ENCODE peak calls at places on chromosomes 12 and 14, in four cellular contexts. R is anterior cingulate cortex; D is DMS153; V is stimulated activated CD8-positive, alpha-beta memory T cell treated with anti-CD3 and anti-CD28 coated beads, Interleukin-4, amount 100 ng/mL, for 1 hour. Q is an unnamed sample.

GRCh38 chr12:13124661-13125505 is 21.4 kb upstream of the GSG1 start:
- DNase-seq in V (no peak), D (no peak), R (no peak), Q (no peak)

GRCh38 chr14:60622920-60623263 is 26.4 kb downstream of the SIX1 start:
- DNase-seq in D (no peak), V (no peak), R (no peak), Q (no peak)

GRCh38 chr14:69484444-69485113 is at the start of gene PLEKHD1:
- DNase-seq in D (no peak), V (no peak), R (peak), Q (no peak)

GRCh38 chr12:45322810-45323209 is 106.9 kb downstream of the ANO6 start:
- DNase-seq in D (no peak), R (no peak), V (no peak), Q (no peak)

GRCh38 chr12:82121545-82121944 is 236.6 kb downstream of the CCDC59 start:
- DNase-seq in D (no peak), R (no peak), V (no peak), Q (no peak)

GRCh38 chr12:7066596-7066995 is 6.1 kb downstream of the C1S start:
- DNase-seq in R (no peak), V (no peak), D (no peak), Q (no peak)

GRCh38 chr12:2288471-2288870 is 235.7 kb downstream of the CACNA1C start:
- DNase-seq in D (no peak), V (no peak), R (no peak), Q (no peak)

GRCh38 chr14:84969501-84969900 is 560.4 kb upstream of the FLRT2 start:
- DNase-seq in V (no peak), D (no peak), R (no peak), Q (no peak)

GRCh38 chr12:3777206-3777809 is 24.4 kb upstream of the CRACR2A start:
- DNase-seq in V (no peak), D (peak), R (no peak), Q (no peak)

GRCh38 chr14:36942522-36943245 is 229.7 kb downstream of the SLC25A21 start:
- DNase-seq in R (no peak), D (no peak), V (no peak), Q (no peak)

GRCh38 chr14:88748288-88748687 is 44.5 kb downstream of the EML5 start:
- DNase-seq in V (no peak), R (no peak), D (no peak), Q (no peak)

GRCh38 chr12:114407566-114408411 is 1.8 kb upstream of the TBX5 start:
- DNase-seq in R (no peak), V (no peak), D (no peak), Q (no peak)

GRCh38 chr12:62995097-62995496 is 60.1 kb upstream of the PPM1H start:
- DNase-seq in R (no peak), D (peak), V (no peak), Q (no peak)

GRCh38 chr12:48072266-48072665 is 33.6 kb downstream of the SENP1 start:
- DNase-seq in D (no peak), R (no peak), V (no peak), Q (no peak)

GRCh38 chr14:91307652-91308051 is 63.1 kb upstream of the GPR68 start:
- DNase-seq in R (no peak), D (no peak), V (no peak), Q (no peak)

GRCh38 chr12:40655451-40655850 is 36.8 kb upstream of the CNTN1 start:
- DNase-seq in D (no peak), R (no peak), V (no peak), Q (peak)

GRCh38 chr12:131093971-131094830 is 140.5 kb downstream of the ADGRD1 start:
- DNase-seq in D (no peak), V (no peak), R (no peak), Q (no peak)